ENCODE peak calls at places on chromosomes 16 and 17, in eight cellular contexts. B is OCI-LY7; X is neural progenitor cell; I is cardiac muscle cell; M is uterus; V is upper lobe of right lung; D is CD4-positive, alpha-beta T cell; A is tibial nerve. L is an unnamed sample. For H3K9me3, the result is how much of the 10 kb centered on the place peaks cover.

GRCh38 chr16:48609453-48610023 is 442 bp downstream of the N4BP1 start:
- DNase-seq in B (peak), D (peak), M (peak), A (no peak), X (peak), I (peak), V (peak), L (peak)

GRCh38 chr17:48610282-48611211 is at the start of gene HOXB7:
- DNase-seq in M (no peak), V (peak), I (no peak), B (peak), D (no peak), A (peak), X (no peak), L (no peak)

GRCh38 chr17:27521281-27522027 is 65.2 kb downstream of the KSR1 start:
- DNase-seq in M (no peak), X (no peak), I (no peak), A (no peak), B (no peak), V (no peak), D (no peak), L (peak)

GRCh38 chr17:17546399-17547185 is 44.9 kb downstream of the PEMT start:
- DNase-seq in M (no peak), X (no peak), D (no peak), A (no peak), B (no peak), I (no peak), V (no peak), L (no peak)

GRCh38 chr17:32519769-32520701 is 33.2 kb downstream of the CDK5R1 start:
- DNase-seq in I (peak), A (no peak), V (no peak), D (peak), X (peak), B (no peak), M (no peak), L (no peak)

GRCh38 chr17:77332981-77333685 is 192.4 kb downstream of the SEC14L1 start:
- DNase-seq in V (peak), B (peak), M (no peak), A (peak), I (peak), X (no peak), D (no peak), L (no peak)

GRCh38 chr17:74466111-74466784 is at the start of gene CD300A:
- DNase-seq in V (peak), X (no peak), A (peak), M (no peak), I (no peak), B (peak), D (no peak), L (no peak)

GRCh38 chr17:14308965-14309879 is 8.3 kb downstream of the HS3ST3B1 start:
- DNase-seq in A (peak), X (peak), M (peak), I (peak), B (no peak), D (peak), V (peak), L (peak)

GRCh38 chr17:78818152-78818846 is 22.3 kb downstream of the USP36 start:
- DNase-seq in A (no peak), M (no peak), D (no peak), V (no peak), B (no peak), I (no peak), X (no peak), L (peak)

GRCh38 chr17:76135810-76136188 is 5.2 kb downstream of the FOXJ1 start:
- DNase-seq in D (no peak), B (no peak), A (no peak), M (no peak), V (no peak), I (no peak), X (no peak), L (no peak)

GRCh38 chr16:56558024-56558747 is 6.7 kb upstream of the MT4 start:
- DNase-seq in B (no peak), X (no peak), A (no peak), M (no peak), I (peak), D (no peak), V (peak), L (peak)

GRCh38 chr17:27323538-27324212 is 29.8 kb downstream of the WSB1 start:
- DNase-seq in X (no peak), A (peak), V (peak), M (peak), I (peak), D (no peak), B (no peak), L (peak)

GRCh38 chr17:69450857-69451410 is 36.4 kb downstream of the MAP2K6 start:
- DNase-seq in D (no peak), B (no peak), A (no peak), M (no peak), X (peak), I (peak), V (no peak), L (no peak)

GRCh38 chr16:51641191-51641765 is 490.2 kb upstream of the SALL1 start:
- DNase-seq in M (no peak), D (no peak), A (no peak), X (no peak), B (no peak), I (no peak), V (no peak), L (no peak)

GRCh38 chr17:42103221-42103954 is 5.1 kb upstream of the ZNF385C start:
- DNase-seq in I (no peak), A (no peak), X (no peak), V (no peak), M (no peak), D (no peak), B (no peak), L (no peak)

GRCh38 chr17:45364531-45365390 is 47.9 kb upstream of the MAP3K14 start:
- DNase-seq in X (peak), M (no peak), A (peak), I (peak), V (peak), B (peak), D (no peak), L (no peak)

GRCh38 chr17:38585056-38585804 is 20.5 kb downstream of the SRCIN1 start:
- DNase-seq in I (no peak), M (no peak), A (no peak), X (peak), B (no peak), D (no peak), V (no peak), L (no peak)

GRCh38 chr17:65785109-65785508 is 223.7 kb upstream of the AXIN2 start:
- DNase-seq in X (no peak), D (no peak), V (no peak), A (no peak), B (no peak), I (peak), M (no peak), L (no peak)

GRCh38 chr16:9500872-9501271 is 409.4 kb downstream of the HAPSTR1 start:
- DNase-seq in B (no peak), D (no peak), X (no peak), M (no peak), I (no peak), V (no peak), A (no peak), L (no peak)

GRCh38 chr16:73265124-73265838 is 217.4 kb upstream of the ZFHX3 start:
- DNase-seq in D (no peak), I (no peak), M (no peak), V (no peak), B (no peak), X (no peak), A (no peak), L (no peak)

GRCh38 chr17:78241277-78242023 is 10.0 kb downstream of the TMEM235 start:
- DNase-seq in I (peak), M (no peak), D (no peak), B (peak), X (no peak), V (no peak), A (no peak), L (no peak)

GRCh38 chr17:64992325-64992802 is 64.2 kb downstream of the GNA13 start:
- DNase-seq in V (no peak), A (no peak), X (no peak), D (no peak), M (no peak), I (no peak), B (no peak), L (no peak)

GRCh38 chr16:75385507-75386152 is 47.7 kb downstream of the CFDP1 start:
- DNase-seq in I (peak), D (no peak), V (no peak), M (peak), X (peak), B (peak), A (no peak), L (no peak)

GRCh38 chr17:41976142-41976768 is 9.7 kb downstream of the CNP start:
- DNase-seq in X (no peak), I (no peak), M (no peak), D (no peak), V (peak), A (no peak), B (no peak), L (peak)

GRCh38 chr17:81193470-81194224 is 27.6 kb upstream of the AATK start:
- DNase-seq in B (no peak), M (no peak), A (no peak), X (no peak), I (no peak), V (no peak), D (no peak), L (no peak)

GRCh38 chr17:16906670-16907069 is 65.2 kb downstream of the TNFRSF13B start:
- DNase-seq in X (no peak), I (no peak), D (no peak), B (no peak), V (no peak), A (no peak), M (no peak), L (no peak)

GRCh38 chr17:46770818-46771600 is 47.5 kb downstream of the WNT3 start:
- DNase-seq in X (peak), B (peak), I (peak), M (no peak), V (peak), A (no peak), D (no peak), L (peak)

GRCh38 chr17:28667870-28668269 is 5.9 kb downstream of the SUPT6H start:
- DNase-seq in A (no peak), V (no peak), X (no peak), B (no peak), M (no peak), I (no peak), D (no peak), L (no peak)

GRCh38 chr16:24681793-24682192 is 47.7 kb upstream of the TNRC6A start:
- DNase-seq in X (no peak), M (no peak), V (no peak), I (peak), B (no peak), D (no peak), A (no peak), L (no peak)

GRCh38 chr17:38916771-38917170 is 8.6 kb upstream of the LASP1NB start:
- DNase-seq in V (peak), A (no peak), B (no peak), M (no peak), I (no peak), X (no peak), D (no peak), L (peak)

GRCh38 chr17:67359960-67360817 is 6.2 kb downstream of the PSMD12 start:
- DNase-seq in D (no peak), I (peak), V (no peak), X (peak), B (peak), A (no peak), M (no peak), L (no peak)
- TF ChIP-seq CTCF in D (peak), I (peak), V (no peak), X (peak), B (peak), A (no peak), M (no peak), L (no peak)

DNA sequence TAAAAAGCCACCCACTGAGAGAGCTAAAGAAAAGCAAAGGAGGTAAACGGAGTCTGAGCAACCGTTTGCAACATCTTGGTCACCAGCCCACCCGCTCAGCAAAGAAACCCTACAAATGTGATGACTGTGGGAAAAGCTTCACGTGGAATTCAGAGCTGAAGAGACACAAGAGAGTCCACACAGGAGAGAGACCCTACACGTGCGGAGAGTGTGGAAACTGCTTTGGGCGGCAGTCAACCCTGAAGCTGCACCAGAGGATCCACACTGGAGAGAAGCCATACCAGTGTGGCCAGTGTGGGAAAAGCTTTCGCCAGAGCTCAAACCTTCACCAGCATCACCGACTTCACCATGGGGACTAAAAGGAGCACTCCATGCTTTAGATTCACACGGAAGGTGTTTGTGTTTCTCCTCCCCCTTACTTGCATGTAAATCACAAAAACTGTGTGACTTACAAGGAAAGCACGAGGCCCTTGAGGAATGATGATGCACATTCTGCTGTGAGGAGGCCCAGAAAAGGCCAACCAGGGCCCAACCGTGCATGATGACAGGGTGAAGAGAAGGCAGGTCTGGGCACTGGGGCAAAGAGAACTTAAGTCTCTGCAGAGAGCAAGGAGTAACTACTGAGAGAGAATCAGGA is 7.7 kb downstream of the ZNF174 start:
- DNase-seq in A (no peak), I (no peak), B (no peak), V (no peak), X (no peak), D (no peak), M (no peak), L (no peak)
- H3K9me3 ChIP-seq in A (under half), I (under half), B (under half), V (half or more), X (under half), D (half or more), M (half or more), L (under half)

GRCh38 chr16:80976946-80977345 is 29.7 kb downstream of the CMC2 start:
- DNase-seq in I (no peak), D (no peak), X (no peak), M (no peak), V (no peak), B (no peak), A (no peak), L (no peak)

GRCh38 chr16:80971814-80972213 is 34.9 kb downstream of the CMC2 start:
- DNase-seq in D (no peak), A (no peak), I (no peak), V (no peak), X (peak), B (no peak), M (no peak), L (no peak)

GRCh38 chr16:80972611-80973010 is 34.1 kb downstream of the CMC2 start:
- DNase-seq in X (no peak), I (no peak), A (no peak), D (no peak), V (no peak), B (no peak), M (no peak), L (no peak)

GRCh38 chr16:80973991-80974390 is 32.7 kb downstream of the CMC2 start:
- DNase-seq in M (no peak), B (no peak), I (no peak), X (no peak), V (no peak), A (no peak), D (no peak), L (no peak)

GRCh38 chr16:80974649-80975376 is 31.9 kb downstream of the CMC2 start:
- DNase-seq in I (no peak), M (no peak), X (peak), V (no peak), D (no peak), B (peak), A (no peak), L (no peak)
- TF ChIP-seq CTCF in I (peak), M (peak), X (peak), V (peak), D (no peak), B (peak), A (no peak), L (no peak)

GRCh38 chr17:22704674-22705073 is 1012.4 kb downstream of the KCNJ18 start:
- DNase-seq in B (no peak), A (no peak), V (no peak), I (no peak), D (no peak), X (no peak), M (no peak), L (no peak)
- H3K9me3 ChIP-seq in B (under half), A (under half), V (under half), I (under half), D (under half), X (under half), M (under half), L (under half)

DNA sequence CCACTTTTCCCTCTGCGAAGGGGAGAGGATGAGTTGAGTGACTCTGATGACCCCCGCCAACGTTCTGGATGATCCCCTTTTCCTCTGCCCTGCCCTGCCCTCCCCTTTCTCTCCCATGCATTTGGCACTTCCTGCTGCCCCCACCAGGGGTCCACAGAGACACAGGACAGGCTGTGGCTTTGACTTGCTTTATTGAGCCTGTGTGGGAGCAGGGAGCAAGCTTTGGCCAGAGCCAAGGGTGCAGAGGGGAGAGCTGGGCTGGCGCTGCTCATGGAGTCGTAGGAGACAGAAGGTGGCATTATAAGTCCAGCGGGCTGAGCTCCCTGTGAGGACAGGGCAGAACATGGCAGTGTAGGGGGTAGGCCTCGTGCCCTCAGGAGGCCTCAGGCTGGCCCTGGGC is 1.6 kb downstream of the PPY start:
- DNase-seq in V (no peak), A (no peak), D (no peak), X (peak), M (no peak), I (peak), B (peak), L (no peak)
- TF ChIP-seq CTCF in V (no peak), A (no peak), D (no peak), X (peak), M (no peak), I (peak), B (peak), L (no peak)

L was measured in pancreas.